ENCODE peak calls at places on chromosomes 3 and 15, in five cellular contexts. One of them, this sample, is unnamed.

GRCh38 chr3:184361532-184361931 is at the start of the genes CLCN2 and POLR2H:
- DNase-seq in HEK293T: peak; percentile 50
- DNase-seq in astrocyte: no peak
- DNase-seq in HAP-1: peak; percentile 65
- DNase-seq in tibial artery: peak; percentile 77
- DNase-seq in this sample: no peak

GRCh38 chr3:124360626-124361025 is 368.7 kb upstream of the ROPN1 start:
- DNase-seq in HEK293T: no peak
- DNase-seq in astrocyte: peak; percentile 26
- DNase-seq in HAP-1: no peak
- DNase-seq in tibial artery: no peak
- DNase-seq in this sample: no peak

GRCh38 chr3:39000008-39000450 is 51.7 kb downstream of the SCN11A start:
- DNase-seq in HEK293T: peak; percentile 49
- DNase-seq in astrocyte: peak; percentile 41
- DNase-seq in HAP-1: peak; percentile 74
- DNase-seq in tibial artery: no peak
- DNase-seq in this sample: no peak

GRCh38 chr15:78681306-78682012 is 40.4 kb upstream of the CHRNB4 start:
- DNase-seq in HEK293T: no peak
- DNase-seq in astrocyte: no peak
- DNase-seq in HAP-1: no peak
- DNase-seq in tibial artery: no peak
- DNase-seq in this sample: no peak

GRCh38 chr15:100803158-100803440 is 76.5 kb upstream of the ALDH1A3 start:
- DNase-seq in HEK293T: no peak
- DNase-seq in astrocyte: no peak
- DNase-seq in HAP-1: no peak
- DNase-seq in tibial artery: no peak
- DNase-seq in this sample: no peak

GRCh38 chr15:100721758-100722550 is 119.6 kb downstream of the ASB7 start:
- DNase-seq in HEK293T: no peak
- DNase-seq in astrocyte: peak; percentile 100
- DNase-seq in HAP-1: no peak
- DNase-seq in tibial artery: peak; percentile 84
- DNase-seq in this sample: no peak

GRCh38 chr3:76570436-76571057 is 469.4 kb upstream of the ROBO2 start:
- DNase-seq in HEK293T: peak; percentile 7
- DNase-seq in astrocyte: peak; percentile 0
- DNase-seq in HAP-1: peak; percentile 32
- DNase-seq in tibial artery: no peak
- DNase-seq in this sample: no peak

GRCh38 chr3:52167240-52167639 is 13.0 kb upstream of the POC1A start:
- DNase-seq in HEK293T: no peak
- DNase-seq in astrocyte: no peak
- DNase-seq in HAP-1: no peak
- DNase-seq in tibial artery: no peak
- DNase-seq in this sample: no peak

GRCh38 chr3:185585523-185585861 is 603 bp upstream of the SENP2 start:
- DNase-seq in HEK293T: no peak
- DNase-seq in astrocyte: no peak
- DNase-seq in HAP-1: no peak
- DNase-seq in tibial artery: no peak
- DNase-seq in this sample: no peak

GRCh38 chr3:64586977-64587376 is 100.8 kb downstream of the ADAMTS9 start:
- DNase-seq in HEK293T: no peak
- DNase-seq in astrocyte: no peak
- DNase-seq in HAP-1: no peak
- DNase-seq in tibial artery: no peak
- DNase-seq in this sample: no peak

GRCh38 chr15:90184786-90185704 is 16.1 kb upstream of the SEMA4B start:
- DNase-seq in HEK293T: peak; percentile 75
- DNase-seq in astrocyte: no peak
- DNase-seq in HAP-1: peak; percentile 48
- DNase-seq in tibial artery: peak; percentile 89
- DNase-seq in this sample: peak; percentile 77

GRCh38 chr15:67240235-67241131 is 14.0 kb downstream of the AAGAB start:
- DNase-seq in HEK293T: no peak
- DNase-seq in astrocyte: no peak
- DNase-seq in HAP-1: no peak
- DNase-seq in tibial artery: no peak
- DNase-seq in this sample: no peak

GRCh38 chr15:79977431-79977940 is 6.5 kb upstream of the BCL2A1 start:
- DNase-seq in HEK293T: no peak
- DNase-seq in astrocyte: no peak
- DNase-seq in HAP-1: no peak
- DNase-seq in tibial artery: no peak
- DNase-seq in this sample: peak; percentile 47

GRCh38 chr3:129604942-129605592 is 1.4 kb downstream of the PLXND1 start:
- DNase-seq in HEK293T: no peak
- DNase-seq in astrocyte: no peak
- DNase-seq in HAP-1: no peak
- DNase-seq in tibial artery: no peak
- DNase-seq in this sample: no peak

GRCh38 chr15:62432702-62433398 is 267.8 kb upstream of the C2CD4B start:
- DNase-seq in HEK293T: no peak
- DNase-seq in astrocyte: no peak
- DNase-seq in HAP-1: no peak
- DNase-seq in tibial artery: peak; percentile 74
- DNase-seq in this sample: no peak

GRCh38 chr15:74892313-74892712 is 2.5 kb downstream of the MPI start:
- DNase-seq in HEK293T: no peak
- DNase-seq in astrocyte: no peak
- DNase-seq in HAP-1: no peak
- DNase-seq in tibial artery: no peak
- DNase-seq in this sample: no peak

GRCh38 chr15:101120961-101121360 is 130.9 kb downstream of the CHSY1 start:
- DNase-seq in HEK293T: no peak
- DNase-seq in astrocyte: no peak
- DNase-seq in HAP-1: no peak
- DNase-seq in tibial artery: no peak
- DNase-seq in this sample: no peak

GRCh38 chr15:82531496-82532382 is 8.5 kb downstream of the RPS17 start:
- DNase-seq in HEK293T: no peak
- DNase-seq in astrocyte: no peak
- DNase-seq in HAP-1: no peak
- DNase-seq in tibial artery: no peak
- DNase-seq in this sample: no peak

GRCh38 chr15:36612063-36612788 is 32.8 kb downstream of the CDIN1 start:
- DNase-seq in HEK293T: no peak
- DNase-seq in astrocyte: peak; percentile 93
- DNase-seq in HAP-1: no peak
- DNase-seq in tibial artery: no peak
- DNase-seq in this sample: no peak

GRCh38 chr15:39192376-39192775 is 388.5 kb upstream of the THBS1 start:
- DNase-seq in HEK293T: no peak
- DNase-seq in astrocyte: peak; percentile 34
- DNase-seq in HAP-1: no peak
- DNase-seq in tibial artery: no peak
- DNase-seq in this sample: no peak

GRCh38 chr15:51801391-51801835 is 28.0 kb upstream of the TMOD3 start:
- DNase-seq in HEK293T: peak; percentile 25
- DNase-seq in astrocyte: peak; percentile 48
- DNase-seq in HAP-1: peak; percentile 64
- DNase-seq in tibial artery: no peak
- DNase-seq in this sample: no peak

GRCh38 chr3:52099006-52099405 is 42.6 kb upstream of the DUSP7 start:
- DNase-seq in HEK293T: no peak
- DNase-seq in astrocyte: peak; percentile 38
- DNase-seq in HAP-1: no peak
- DNase-seq in tibial artery: no peak
- DNase-seq in this sample: no peak

GRCh38 chr3:26438325-26438940 is 184.1 kb upstream of the LRRC3B start:
- DNase-seq in HEK293T: no peak
- DNase-seq in astrocyte: no peak
- DNase-seq in HAP-1: no peak
- DNase-seq in tibial artery: no peak
- DNase-seq in this sample: no peak

GRCh38 chr3:156341831-156342416 is 213.0 kb downstream of the SSR3 start:
- DNase-seq in HEK293T: no peak
- DNase-seq in astrocyte: no peak
- DNase-seq in HAP-1: no peak
- DNase-seq in tibial artery: no peak
- DNase-seq in this sample: no peak

GRCh38 chr3:30639937-30640336 is 33.5 kb downstream of the TGFBR2 start:
- DNase-seq in HEK293T: no peak
- DNase-seq in astrocyte: no peak
- DNase-seq in HAP-1: no peak
- DNase-seq in tibial artery: no peak
- DNase-seq in this sample: no peak

GRCh38 chr3:43733459-43734384 is 43.0 kb downstream of the ABHD5 start:
- DNase-seq in HEK293T: no peak
- DNase-seq in astrocyte: peak; percentile 91
- DNase-seq in HAP-1: peak; percentile 14
- DNase-seq in tibial artery: peak; percentile 80
- DNase-seq in this sample: no peak

GRCh38 chr3:98763814-98764691 is 913 bp downstream of the ST3GAL6 start:
- DNase-seq in HEK293T: no peak
- DNase-seq in astrocyte: no peak
- DNase-seq in HAP-1: no peak
- DNase-seq in tibial artery: no peak
- DNase-seq in this sample: no peak

GRCh38 chr15:48962662-48963523 is 826 bp downstream of the SHC4 start:
- DNase-seq in HEK293T: peak; percentile 11
- DNase-seq in astrocyte: no peak
- DNase-seq in HAP-1: no peak
- DNase-seq in tibial artery: peak; percentile 69
- DNase-seq in this sample: no peak

GRCh38 chr3:197511130-197511529 is 44.6 kb downstream of the BDH1 start:
- DNase-seq in HEK293T: no peak
- DNase-seq in astrocyte: peak; percentile 58
- DNase-seq in HAP-1: peak; percentile 30
- DNase-seq in tibial artery: no peak
- DNase-seq in this sample: no peak

GRCh38 chr3:30355622-30356021 is 250.8 kb upstream of the TGFBR2 start:
- DNase-seq in HEK293T: no peak
- DNase-seq in astrocyte: peak; percentile 86
- DNase-seq in HAP-1: no peak
- DNase-seq in tibial artery: no peak
- DNase-seq in this sample: no peak

GRCh38 chr3:46276497-46277099 is 34.3 kb downstream of the CCR3 start:
- DNase-seq in HEK293T: peak; percentile 53
- DNase-seq in astrocyte: no peak
- DNase-seq in HAP-1: peak; percentile 7
- DNase-seq in tibial artery: no peak
- DNase-seq in this sample: peak; percentile 65

GRCh38 chr3:194871143-194871863 is 185.6 kb downstream of the FAM43A start:
- DNase-seq in HEK293T: peak; percentile 24
- DNase-seq in astrocyte: peak; percentile 85
- DNase-seq in HAP-1: no peak
- DNase-seq in tibial artery: peak; percentile 75
- DNase-seq in this sample: peak; percentile 33

GRCh38 chr3:64022451-64023186 is 675 bp downstream of the PSMD6 start:
- DNase-seq in HEK293T: no peak
- DNase-seq in astrocyte: no peak
- DNase-seq in HAP-1: no peak
- DNase-seq in tibial artery: no peak
- DNase-seq in this sample: no peak

GRCh38 chr3:107436029-107436428 is 58.8 kb downstream of the CCDC54 start:
- DNase-seq in HEK293T: no peak
- DNase-seq in astrocyte: no peak
- DNase-seq in HAP-1: no peak
- DNase-seq in tibial artery: no peak
- DNase-seq in this sample: no peak

GRCh38 chr3:191253089-191253799 is 54.2 kb downstream of the OSTN start:
- DNase-seq in HEK293T: no peak
- DNase-seq in astrocyte: no peak
- DNase-seq in HAP-1: peak; percentile 67
- DNase-seq in tibial artery: no peak
- DNase-seq in this sample: no peak